ENCODE peak calls at places on chromosome 14, in seven cellular contexts. B is endothelial cell of umbilical vein, F is cardiac muscle cell, I is IMR-90, V is pancreas, O is AG09309, Z is OCI-LY7. S is an unnamed sample.

GRCh38 chr14:35123388-35123703 is 994 bp downstream of the PRORP start:
- DNase-seq in V (no peak), I (no peak), B (no peak), Z (no peak), F (no peak), O (no peak), S (no peak)

GRCh38 chr14:67187826-67188225 is 1.4 kb upstream of the GARIN2 start:
- DNase-seq in Z (no peak), V (no peak), I (peak; percentile 86), F (no peak), O (no peak), B (no peak), S (no peak)

GRCh38 chr14:44404599-44405349 is 102.3 kb downstream of the FSCB start:
- DNase-seq in B (no peak), O (no peak), I (no peak), Z (no peak), F (no peak), V (no peak), S (no peak)

GRCh38 chr14:55780156-55780946 is 200.3 kb downstream of the KTN1 start:
- DNase-seq in V (peak; percentile 76), Z (no peak), F (peak; percentile 49), I (peak; percentile 33), O (peak; percentile 29), B (peak; percentile 95), S (no peak)

GRCh38 chr14:57287745-57288144 is 19.0 kb downstream of the AP5M1 start:
- DNase-seq in Z (no peak), F (peak; percentile 46), I (no peak), B (no peak), O (no peak), V (no peak), S (no peak)

GRCh38 chr14:103123128-103123633 is at the start of gene TNFAIP2:
- DNase-seq in F (no peak), Z (no peak), I (no peak), B (no peak), V (no peak), O (no peak), S (peak; percentile 63)

GRCh38 chr14:92154283-92154942 is 32.6 kb downstream of the CPSF2 start:
- DNase-seq in B (no peak), F (no peak), O (no peak), Z (no peak), V (no peak), I (peak; percentile 21), S (no peak)

GRCh38 chr14:69716483-69717187 is 50.3 kb upstream of the SRSF5 start:
- DNase-seq in F (no peak), V (no peak), O (peak; percentile 93), B (peak; percentile 87), I (peak; percentile 92), Z (no peak), S (no peak)

GRCh38 chr14:102776761-102777710 is at the start of gene TRAF3:
- DNase-seq in B (peak; percentile 53), O (no peak), I (peak; percentile 77), V (peak; percentile 62), Z (peak; percentile 70), F (peak; percentile 76), S (peak; percentile 75)

GRCh38 chr14:102799684-102800562 is 22.7 kb downstream of the TRAF3 start:
- DNase-seq in Z (no peak), B (no peak), O (peak; percentile 92), F (no peak), V (no peak), I (peak; percentile 90), S (no peak)

GRCh38 chr14:60515244-60515695 is 6.3 kb downstream of the SIX6 start:
- DNase-seq in F (no peak), V (no peak), B (no peak), I (no peak), O (no peak), Z (no peak), S (no peak)

GRCh38 chr14:26939756-26940155 is 341.9 kb upstream of the NOVA1 start:
- DNase-seq in I (no peak), O (no peak), Z (no peak), F (no peak), B (no peak), V (no peak), S (no peak)

DNA sequence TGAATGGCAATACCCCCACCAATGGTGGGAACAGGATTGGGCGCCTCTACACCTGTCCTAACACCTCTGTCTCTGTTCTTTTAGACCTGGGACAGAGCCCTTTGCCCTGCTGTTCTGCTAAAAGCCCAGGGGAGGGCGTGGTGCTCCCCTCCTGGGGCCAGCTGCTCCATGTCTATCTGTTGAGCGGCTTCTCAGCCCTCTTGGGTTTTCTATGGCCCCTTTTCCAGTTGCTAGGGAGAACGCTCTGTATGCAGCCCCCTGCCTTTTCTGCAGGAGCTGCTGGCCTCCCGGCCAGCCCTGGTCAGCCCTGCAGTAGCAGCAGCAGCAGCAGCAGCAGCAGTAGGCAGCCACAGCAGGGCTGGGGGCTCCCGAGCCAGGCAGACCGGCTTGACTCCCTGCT is 1.2 kb downstream of the RTL1 start:
- DNase-seq in B (no peak), V (no peak), Z (peak; percentile 5), F (peak; percentile 32), O (no peak), I (no peak), S (no peak)
- TF ChIP-seq CTCF in B (no peak), V (no peak), Z (peak; percentile 54), F (peak; percentile 21), O (no peak), I (peak; percentile 9), S (peak; percentile 11)

DNA sequence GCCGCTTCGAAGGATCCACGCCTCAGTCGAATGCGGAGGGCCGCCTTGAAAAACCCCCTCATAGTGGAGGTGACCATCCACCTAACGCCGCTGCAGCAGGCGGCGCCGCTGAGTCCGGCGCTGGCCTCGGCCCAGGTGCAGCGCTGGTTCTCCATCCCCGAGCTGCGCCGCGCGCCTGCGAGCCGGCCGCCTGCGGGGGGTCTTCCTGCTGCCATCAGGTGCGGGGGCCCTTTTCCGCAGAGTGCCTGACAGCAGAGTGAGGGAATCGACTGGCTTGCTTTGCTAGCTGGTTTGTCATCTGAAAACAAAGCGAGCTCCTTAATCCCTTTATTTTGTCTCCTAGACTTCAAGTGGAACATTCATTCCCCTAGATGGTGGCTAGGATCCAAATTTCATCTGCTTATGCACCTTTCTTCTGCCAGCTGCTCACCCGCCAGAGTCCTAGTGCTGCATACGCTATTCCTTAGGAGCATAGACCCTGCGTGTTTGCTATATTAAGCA is 10.4 kb upstream of the DNAL1 start:
- DNase-seq in F (peak; percentile 54), B (peak; percentile 29), V (peak; percentile 52), O (no peak), Z (no peak), I (no peak), S (no peak)
- TF ChIP-seq CTCF in F (peak; percentile 52), B (peak; percentile 6), V (no peak), O (peak; percentile 26), Z (no peak), I (peak; percentile 13), S (no peak)

GRCh38 chr14:95499354-95499750 is 17.1 kb downstream of the SYNE3 start:
- DNase-seq in O (no peak), Z (no peak), F (no peak), I (no peak), V (no peak), B (no peak), S (no peak)

GRCh38 chr14:95500201-95500681 is 16.2 kb downstream of the SYNE3 start:
- DNase-seq in Z (no peak), B (no peak), F (no peak), V (no peak), I (no peak), O (no peak), S (no peak)

GRCh38 chr14:95502381-95502950 is 14.0 kb downstream of the SYNE3 start:
- DNase-seq in V (no peak), F (no peak), Z (no peak), B (no peak), O (no peak), I (no peak), S (no peak)

GRCh38 chr14:95498622-95499353 is 17.7 kb downstream of the SYNE3 start:
- DNase-seq in I (peak; percentile 48), F (no peak), Z (no peak), O (no peak), B (no peak), V (no peak), S (no peak)

DNA sequence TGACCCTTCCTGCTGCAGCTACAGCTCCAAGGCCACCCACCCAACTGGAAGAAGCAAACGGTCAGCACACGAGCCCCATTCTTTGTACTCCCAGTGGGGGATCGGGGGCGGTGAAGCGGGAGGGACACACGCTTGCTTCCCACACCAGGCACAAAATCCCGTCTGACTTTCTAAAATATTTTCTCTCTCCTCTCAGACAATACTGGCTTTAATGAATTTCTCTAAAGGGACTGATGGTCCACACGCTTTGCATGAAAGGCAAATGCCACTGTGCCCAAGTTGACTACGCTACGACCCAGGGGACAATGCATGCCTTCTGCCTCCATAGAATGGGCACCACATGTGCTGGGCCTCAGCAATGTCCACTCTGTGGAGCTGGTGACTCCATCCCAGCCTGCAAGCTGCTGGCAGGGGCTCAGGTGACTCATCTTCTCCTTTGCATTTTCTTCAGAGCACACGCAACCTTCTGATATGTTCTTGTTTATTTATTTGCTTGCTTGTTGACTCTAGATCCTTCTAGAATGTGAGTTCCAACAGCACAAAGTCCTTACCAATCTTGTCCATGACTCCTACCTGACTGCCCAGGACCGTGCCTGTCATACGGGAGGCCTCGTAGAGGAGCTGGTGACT is 15.6 kb downstream of the SYNE3 start:
- DNase-seq in V (no peak), F (no peak), I (peak; percentile 90), O (no peak), B (peak; percentile 73), Z (no peak), S (no peak)
- TF ChIP-seq CTCF in V (no peak), F (no peak), I (no peak), O (no peak), B (no peak), Z (no peak), S (no peak)

GRCh38 chr14:104205781-104206180 is 67.4 kb downstream of the KIF26A start:
- DNase-seq in I (no peak), B (no peak), F (no peak), V (no peak), Z (no peak), O (no peak), S (no peak)

GRCh38 chr14:104207142-104207845 is 68.9 kb downstream of the KIF26A start:
- DNase-seq in B (no peak), O (no peak), F (no peak), Z (no peak), I (no peak), V (no peak), S (no peak)

GRCh38 chr14:104204660-104205149 is 66.3 kb downstream of the KIF26A start:
- DNase-seq in B (no peak), F (no peak), Z (no peak), V (no peak), I (no peak), O (no peak), S (no peak)

GRCh38 chr14:104203071-104203425 is 64.7 kb downstream of the KIF26A start:
- DNase-seq in F (no peak), O (no peak), Z (no peak), V (no peak), I (no peak), B (no peak), S (no peak)

DNA sequence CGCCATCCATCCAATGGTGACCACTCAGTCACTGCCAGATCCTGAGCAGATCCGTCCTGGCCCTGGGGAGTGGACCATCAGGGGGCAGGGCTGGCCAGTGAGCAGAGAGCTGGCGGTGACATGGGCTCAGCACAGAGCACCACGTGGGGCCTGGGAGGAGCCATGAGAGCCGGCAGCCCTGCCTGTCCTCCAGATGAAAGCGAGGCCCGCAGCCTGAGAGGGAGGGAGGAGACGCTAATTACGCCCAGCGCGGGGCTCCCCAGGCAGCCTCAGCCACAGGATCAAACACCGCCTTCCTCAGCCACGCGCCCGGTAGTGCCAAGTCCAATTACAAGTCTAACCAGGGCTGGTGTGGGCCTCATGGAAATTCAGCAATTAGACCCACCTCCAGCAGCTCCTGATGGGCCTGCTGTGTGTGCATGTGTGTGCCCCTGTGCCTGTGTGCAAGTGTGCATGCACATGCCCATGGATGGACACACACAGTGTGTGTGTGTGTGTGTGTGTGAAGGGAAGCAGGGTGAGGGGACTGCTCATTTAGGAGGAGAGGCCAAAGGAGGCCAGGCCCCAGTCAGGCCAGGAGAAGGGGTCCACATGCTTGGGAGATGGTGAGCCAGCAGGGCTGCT is 68.0 kb downstream of the KIF26A start:
- DNase-seq in O (no peak), V (peak; percentile 33), Z (no peak), B (no peak), F (peak; percentile 77), I (no peak), S (peak; percentile 76)
- TF ChIP-seq CTCF in O (no peak), V (no peak), Z (no peak), B (no peak), F (no peak), I (no peak), S (no peak)